ENCODE peak calls at places on chromosomes 12 and 14, in four cellular contexts. U, D, Q and A are unnamed samples.

GRCh38 chr12:67355428-67356385 is 86.5 kb downstream of the CAND1 start:
- DNase-seq in U (no peak), D (no peak), Q (peak; percentile 83), A (peak; percentile 78)

GRCh38 chr12:94616217-94616729 is 34.1 kb downstream of the TMCC3 start:
- DNase-seq in U (no peak), D (peak; percentile 37), Q (no peak), A (no peak)

GRCh38 chr14:104421401-104421821 is 158.2 kb upstream of the C14orf180 start:
- DNase-seq in U (no peak), D (no peak), Q (no peak), A (no peak)

GRCh38 chr12:127893875-127894635 is 372.9 kb upstream of the TMEM132C start:
- DNase-seq in U (no peak), D (no peak), Q (peak; percentile 1), A (no peak)

GRCh38 chr12:111078731-111079130 is 158.4 kb upstream of the MYL2 start:
- DNase-seq in U (no peak), D (no peak), Q (no peak), A (no peak)

GRCh38 chr12:9651265-9651729 is 18.2 kb upstream of the CLEC2D start:
- DNase-seq in U (no peak), D (no peak), Q (peak; percentile 52), A (peak; percentile 75)

GRCh38 chr12:97127061-97127460 is 220.0 kb downstream of the NEDD1 start:
- DNase-seq in U (no peak), D (no peak), Q (no peak), A (no peak)

GRCh38 chr12:133120385-133121191 is 9.5 kb downstream of the ZNF891 start:
- DNase-seq in U (no peak), D (no peak), Q (peak; percentile 2), A (peak; percentile 16)

GRCh38 chr12:19937161-19937560 is 431.2 kb upstream of the PDE3A start:
- DNase-seq in U (no peak), D (no peak), Q (no peak), A (no peak)

DNA sequence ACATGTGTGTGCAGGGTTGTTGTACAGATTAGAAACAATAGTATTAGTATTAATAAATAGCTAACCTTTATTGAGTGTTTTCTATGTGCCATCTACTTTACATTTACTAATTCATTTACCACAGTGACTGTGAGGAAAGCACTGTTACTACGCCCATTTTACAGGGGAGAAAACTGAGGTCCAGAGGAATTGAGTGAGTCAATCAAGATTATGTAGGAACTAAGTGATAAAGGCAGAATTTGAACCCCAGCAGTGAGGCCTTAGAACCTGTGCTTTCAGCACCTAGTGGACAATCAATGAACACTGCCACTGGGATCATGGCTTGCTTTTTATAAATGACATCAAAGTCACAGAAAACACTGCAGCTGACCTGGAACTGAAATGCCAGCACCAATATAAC is 28.2 kb downstream of the NT5DC3 start:
- DNase-seq in U (no peak), D (no peak), Q (no peak), A (no peak)
- TF ChIP-seq CTCF in U (no peak), D (no peak), Q (no peak), A (no peak)

GRCh38 chr14:75981426-75981825 is 369 bp downstream of the TGFB3 start:
- DNase-seq in U (peak; percentile 36), D (no peak), Q (peak; percentile 35), A (no peak)

GRCh38 chr14:75979641-75980422 is 2.0 kb downstream of the TGFB3 start:
- DNase-seq in U (peak; percentile 58), D (peak; percentile 52), Q (no peak), A (no peak)

GRCh38 chr14:75981826-75982723 is at the start of gene TGFB3:
- DNase-seq in U (peak; percentile 89), D (peak; percentile 86), Q (peak; percentile 97), A (peak; percentile 96)

GRCh38 chr14:75979071-75979571 is 2.7 kb downstream of the TGFB3 start:
- DNase-seq in U (peak; percentile 48), D (no peak), Q (peak; percentile 73), A (peak; percentile 47)

DNA sequence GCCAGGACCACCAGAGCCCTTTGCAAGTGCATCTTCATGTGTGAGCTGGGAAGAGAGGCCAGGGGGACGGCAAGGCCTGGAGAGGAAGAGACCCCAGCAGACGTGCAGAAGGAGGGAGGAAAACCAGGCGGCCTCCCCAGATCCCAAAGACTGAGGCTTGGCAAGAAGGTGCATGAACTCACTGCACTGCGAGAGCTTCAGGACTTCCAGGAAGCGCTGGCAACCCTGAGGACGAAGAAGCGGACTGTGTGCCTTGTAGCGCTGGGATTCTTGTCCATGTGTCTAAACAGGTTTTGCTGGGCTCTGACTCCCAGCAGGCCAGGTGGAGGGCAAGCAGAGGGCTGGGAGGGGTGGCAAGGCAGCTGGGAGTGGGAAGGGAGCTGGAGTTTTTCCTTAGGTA is 939 bp downstream of the TGFB3 start:
- DNase-seq in U (peak; percentile 38), D (peak; percentile 44), Q (no peak), A (no peak)
- H3K4me3 ChIP-seq in U (peak overlapping the region; percentile 58), D (peak overlapping the region; percentile 79), Q (peak overlapping the region; percentile 68), A (peak overlapping the region; percentile 55)

GRCh38 chr12:2183556-2184541 is 131.1 kb downstream of the CACNA1C start:
- DNase-seq in U (peak; percentile 54), D (no peak), Q (peak; percentile 81), A (peak; percentile 59)
- TF ChIP-seq CTCF in U (no peak), D (no peak), Q (peak; percentile 65), A (peak; percentile 45)

GRCh38 chr14:102183922-102184677 is 44.4 kb downstream of the WDR20 start:
- DNase-seq in U (no peak), D (no peak), Q (no peak), A (no peak)

GRCh38 chr14:102187583-102188001 is 47.9 kb downstream of the WDR20 start:
- DNase-seq in U (no peak), D (no peak), Q (no peak), A (no peak)

GRCh38 chr14:102187044-102187443 is 47.3 kb downstream of the WDR20 start:
- DNase-seq in U (no peak), D (no peak), Q (peak; percentile 82), A (peak; percentile 89)

GRCh38 chr14:102184678-102185040 is 45.0 kb downstream of the WDR20 start:
- DNase-seq in U (no peak), D (no peak), Q (no peak), A (no peak)

DNA sequence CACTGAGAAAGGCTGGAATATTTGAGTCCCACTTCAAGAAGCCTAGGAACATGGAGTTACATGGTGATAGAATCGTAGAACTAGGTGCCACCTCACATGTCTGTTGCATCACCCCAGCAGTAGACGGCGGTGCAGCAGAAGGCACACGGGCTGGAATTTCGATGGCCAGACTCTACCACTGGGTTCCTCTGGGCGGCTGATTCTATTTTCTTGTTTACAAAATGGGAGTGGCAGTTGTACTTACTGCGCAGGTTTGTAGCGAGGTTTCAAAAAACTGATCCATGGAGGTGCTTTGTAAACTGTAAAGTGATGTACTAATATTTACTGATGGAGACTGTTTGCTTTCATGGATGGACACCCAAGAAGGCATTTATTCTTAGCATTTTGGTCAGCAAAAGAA is 45.7 kb downstream of the WDR20 start:
- DNase-seq in U (no peak), D (no peak), Q (no peak), A (no peak)
- H3K4me3 ChIP-seq in U (no peak overlapping the region), D (no peak overlapping the region), Q (no peak overlapping the region), A (no peak overlapping the region)